ENCODE peak calls at places on chromosomes 6 and 20, in six cellular contexts. U, S, Y, L, R and K are unnamed samples.

GRCh38 chr20:7379621-7380220 is 560.5 kb downstream of the HAO1 start:
- DNase-seq in R (no peak), Y (no peak), S (no peak), U (no peak), L (no peak), K (no peak)

GRCh38 chr6:90103056-90103793 is 193.4 kb downstream of the BACH2 start:
- DNase-seq in Y (no peak), S (no peak), L (no peak), R (no peak), U (no peak), K (no peak)

GRCh38 chr20:40606660-40607059 is 82.4 kb downstream of the MAFB start:
- DNase-seq in S (no peak), R (peak), U (no peak), L (no peak), Y (no peak), K (no peak)

GRCh38 chr6:44342489-44342888 is at the start of gene SPATS1:
- DNase-seq in U (peak), S (no peak), Y (peak), R (peak), L (peak), K (no peak)

GRCh38 chr6:109452181-109452580 is 3.4 kb downstream of the MICAL1 start:
- DNase-seq in U (no peak), S (no peak), Y (no peak), L (no peak), R (no peak), K (no peak)

GRCh38 chr6:43860285-43860684 is 90.3 kb downstream of the VEGFA start:
- DNase-seq in R (no peak), U (no peak), L (no peak), S (no peak), Y (no peak), K (no peak)

GRCh38 chr6:138450445-138450844 is 46.4 kb downstream of the HEBP2 start:
- DNase-seq in U (no peak), S (no peak), Y (no peak), L (no peak), R (no peak), K (no peak)

GRCh38 chr6:30508890-30509736 is 19.8 kb downstream of the HLA-E start:
- DNase-seq in S (no peak), Y (no peak), L (no peak), U (no peak), R (no peak), K (no peak)

GRCh38 chr6:94683409-94683808 is 893.9 kb upstream of the MANEA start:
- DNase-seq in L (no peak), S (no peak), Y (no peak), U (no peak), R (no peak), K (no peak)

GRCh38 chr20:45857836-45858250 is 429 bp downstream of the ZSWIM3 start:
- DNase-seq in R (peak), Y (no peak), U (no peak), S (no peak), L (no peak), K (no peak)

GRCh38 chr20:41436679-41437078 is 70.1 kb upstream of the EMILIN3 start:
- DNase-seq in U (no peak), L (no peak), Y (no peak), S (no peak), R (no peak), K (no peak)

GRCh38 chr20:25048519-25048952 is 9.4 kb downstream of the ACSS1 start:
- DNase-seq in S (no peak), R (no peak), U (no peak), Y (no peak), L (no peak), K (no peak)

GRCh38 chr20:49893242-49894072 is 21.9 kb downstream of the SPATA2 start:
- DNase-seq in R (no peak), S (no peak), U (no peak), L (no peak), Y (no peak), K (no peak)

GRCh38 chr6:15793826-15794225 is 131.0 kb upstream of the DTNBP1 start:
- DNase-seq in R (no peak), L (no peak), Y (no peak), U (no peak), S (no peak), K (no peak)

GRCh38 chr20:25291432-25292133 is 43.7 kb downstream of the PYGB start:
- DNase-seq in R (no peak), U (no peak), S (no peak), Y (peak), L (no peak), K (no peak)

GRCh38 chr6:135346747-135347146 is 150.8 kb downstream of the AHI1 start:
- DNase-seq in U (no peak), Y (no peak), L (no peak), S (no peak), R (no peak), K (no peak)

GRCh38 chr6:157246048-157246630 is 77.2 kb downstream of the TMEM242 start:
- DNase-seq in S (no peak), U (no peak), L (no peak), R (no peak), Y (no peak), K (no peak)

GRCh38 chr20:34311118-34312023 is 8.2 kb upstream of the AHCY start:
- DNase-seq in R (peak), U (no peak), Y (no peak), S (no peak), L (peak), K (no peak)

GRCh38 chr6:56357616-56358373 is 110.4 kb upstream of the COL21A1 start:
- DNase-seq in S (no peak), R (no peak), L (no peak), U (no peak), Y (no peak), K (no peak)

GRCh38 chr20:33372993-33373441 is 28.3 kb downstream of the CDK5RAP1 start:
- DNase-seq in S (no peak), L (no peak), Y (no peak), U (no peak), R (no peak), K (no peak)

GRCh38 chr6:43644940-43645612 is at the start of gene RSPH9:
- DNase-seq in S (no peak), U (peak), L (peak), R (peak), Y (peak), K (peak)

GRCh38 chr20:7673841-7674240 is 266.4 kb downstream of the HAO1 start:
- DNase-seq in R (no peak), S (no peak), U (no peak), L (no peak), Y (no peak), K (no peak)

GRCh38 chr6:52498538-52499017 is 78.3 kb downstream of the TRAM2 start:
- DNase-seq in S (no peak), Y (no peak), L (no peak), R (no peak), U (no peak), K (no peak)

GRCh38 chr20:19045366-19045765 is 167.1 kb upstream of the SLC24A3 start:
- DNase-seq in S (no peak), Y (no peak), L (no peak), U (no peak), R (no peak), K (no peak)
- TF ChIP-seq CTCF in S (no peak), Y (no peak), L (peak), U (no peak), R (no peak), K (no peak)

GRCh38 chr6:26578279-26578678 is 18.5 kb upstream of the ABT1 start:
- DNase-seq in U (no peak), S (no peak), R (no peak), L (no peak), Y (no peak), K (no peak)

GRCh38 chr6:26577720-26578072 is 19.1 kb upstream of the ABT1 start:
- DNase-seq in L (no peak), Y (no peak), U (no peak), S (no peak), R (peak), K (no peak)

GRCh38 chr6:26576929-26577719 is 19.6 kb upstream of the ABT1 start:
- DNase-seq in R (peak), U (peak), L (peak), Y (no peak), S (no peak), K (no peak)

GRCh38 chr6:26576407-26576843 is 20.3 kb upstream of the ABT1 start:
- DNase-seq in Y (no peak), U (no peak), L (no peak), R (no peak), S (no peak), K (no peak)

DNA sequence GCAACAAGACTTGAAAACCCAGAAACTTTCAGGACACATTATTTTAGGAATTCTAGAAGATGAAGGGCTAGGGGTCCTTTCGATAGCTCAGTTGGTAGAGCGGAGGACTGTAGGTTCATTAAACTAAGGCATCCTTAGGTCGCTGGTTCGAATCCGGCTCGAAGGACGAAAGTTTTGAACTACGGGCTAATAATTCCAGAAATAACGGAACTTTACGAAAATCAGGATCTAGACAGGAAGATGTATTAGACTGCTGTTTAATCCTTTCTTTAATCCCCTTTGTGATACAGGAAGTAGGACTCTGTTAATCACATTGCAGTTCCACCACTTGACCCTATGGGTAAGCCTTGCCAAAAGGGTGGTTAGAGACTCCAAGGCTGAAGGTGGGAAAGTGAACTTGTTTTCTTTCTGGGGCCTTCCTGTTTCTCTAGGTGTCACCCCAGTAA is 21.2 kb upstream of the ABT1 start:
- DNase-seq in R (peak), Y (no peak), L (no peak), U (no peak), S (no peak), K (no peak)
- TF ChIP-seq CTCF in R (no peak), Y (no peak), L (no peak), U (no peak), S (no peak), K (no peak)

DNA sequence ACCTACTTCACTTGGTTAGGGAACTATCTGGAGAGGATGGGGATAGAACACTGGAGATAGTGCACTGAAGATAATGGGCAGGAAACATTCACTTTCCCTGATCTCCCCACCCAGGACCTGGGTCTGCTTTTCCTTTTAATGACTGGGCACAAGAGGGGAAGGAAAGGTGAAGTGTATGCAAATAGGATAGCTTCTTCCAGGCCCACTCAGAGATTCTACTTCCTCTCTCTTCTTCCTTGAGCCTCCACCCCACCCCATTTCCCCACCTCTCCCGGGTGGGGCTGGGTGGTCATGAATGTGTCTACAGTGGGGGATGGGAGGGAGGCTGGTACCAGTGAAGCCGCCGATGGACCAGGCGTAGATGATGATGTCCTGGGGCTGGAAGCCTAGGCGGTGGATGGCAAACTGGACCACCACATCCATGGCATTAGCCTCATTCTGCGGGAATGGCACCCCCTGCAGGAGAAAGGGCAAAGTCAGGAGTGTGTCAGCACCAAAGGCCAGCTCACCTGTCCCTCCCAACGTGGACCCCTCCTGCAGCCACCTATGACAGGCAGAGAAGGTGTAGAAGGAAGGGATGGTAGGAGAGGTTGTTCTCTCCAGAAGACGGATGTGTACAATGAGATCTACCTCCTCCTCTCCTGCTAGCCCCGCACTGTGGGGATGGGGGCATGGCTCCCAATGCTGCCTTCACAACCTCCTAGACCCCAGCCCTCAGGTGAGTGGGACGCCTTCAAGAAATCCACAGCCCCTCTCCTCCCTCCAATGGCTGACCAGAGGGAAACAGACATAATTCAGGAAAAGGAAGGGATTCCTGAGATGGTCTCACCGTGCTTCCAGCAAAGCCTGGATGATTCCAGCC is 8.6 kb upstream of the LY6G5C start:
- DNase-seq in Y (no peak), S (no peak), U (no peak), L (no peak), R (peak), K (no peak)
- TF ChIP-seq CTCF in Y (no peak), S (no peak), U (peak), L (no peak), R (peak), K (peak)

GRCh38 chr6:102885165-102885564 is 1491.7 kb downstream of the GRIK2 start:
- DNase-seq in Y (no peak), S (no peak), U (no peak), R (no peak), L (no peak), K (no peak)
- TF ChIP-seq CTCF in Y (no peak), S (no peak), U (no peak), R (no peak), L (no peak), K (no peak)

GRCh38 chr6:149961728-149962425 is 1.9 kb upstream of the ULBP1 start:
- DNase-seq in U (no peak), R (peak), S (no peak), Y (no peak), L (no peak), K (peak)
- TF ChIP-seq CTCF in U (peak), R (peak), S (no peak), Y (no peak), L (no peak), K (peak)

DNA sequence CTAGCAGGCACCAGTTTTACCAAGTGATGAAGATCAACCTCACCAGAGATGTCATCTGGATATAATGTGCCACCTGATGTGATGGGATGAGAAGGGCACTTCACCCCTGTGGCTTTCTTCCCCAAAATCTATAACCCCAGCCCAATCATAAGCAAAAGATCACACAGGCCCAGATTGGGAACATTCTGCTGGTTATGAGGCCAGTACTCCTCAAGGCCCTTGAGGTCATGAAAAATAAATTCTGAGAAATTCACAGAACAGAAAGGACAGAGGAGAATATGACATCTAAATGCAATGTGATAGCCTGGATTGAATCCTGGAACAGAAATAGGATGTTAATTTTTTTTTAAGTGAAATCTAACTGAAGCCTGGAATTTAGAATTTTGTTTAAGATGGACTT is 243.5 kb downstream of the CBLN4 start:
- DNase-seq in R (no peak), Y (no peak), S (no peak), L (no peak), U (no peak), K (no peak)
- TF ChIP-seq CTCF in R (no peak), Y (no peak), S (no peak), L (no peak), U (no peak), K (no peak)

GRCh38 chr6:143998686-143999085 is 9.4 kb downstream of the PLAGL1 start:
- DNase-seq in S (no peak), U (no peak), L (no peak), Y (no peak), R (no peak), K (no peak)
- TF ChIP-seq CTCF in S (no peak), U (no peak), L (no peak), Y (no peak), R (no peak), K (no peak)

GRCh38 chr6:12785301-12785700 is 68.7 kb downstream of the PHACTR1 start:
- DNase-seq in S (no peak), Y (no peak), R (no peak), L (peak), U (no peak), K (no peak)
- TF ChIP-seq CTCF in S (no peak), Y (no peak), R (no peak), L (no peak), U (no peak), K (no peak)